ENCODE peak calls at places on chromosomes 5 and 9, in five cellular contexts. O, E, W, L and Z are unnamed samples.

GRCh38 chr5:81819556-81820314 is 68.8 kb upstream of the SSBP2 start:
- DNase-seq in O (no peak), E (no peak), W (no peak), L (peak; percentile 31), Z (no peak)

GRCh38 chr5:176697929-176698520 is 50.7 kb downstream of the TSPAN17 start:
- DNase-seq in O (no peak), E (no peak), W (no peak), L (no peak), Z (no peak)

GRCh38 chr9:125660557-125660956 is 46.5 kb downstream of the MAPKAP1 start:
- DNase-seq in O (no peak), E (no peak), W (no peak), L (no peak), Z (no peak)

GRCh38 chr9:98974994-98975712 is 31.4 kb downstream of the COL15A1 start:
- DNase-seq in O (peak; percentile 99), E (peak; percentile 55), W (no peak), L (peak; percentile 91), Z (peak; percentile 34)

GRCh38 chr9:137943655-137944054 is 66.1 kb downstream of the CACNA1B start:
- DNase-seq in O (no peak), E (no peak), W (no peak), L (no peak), Z (no peak)

GRCh38 chr5:172806897-172807672 is 27.0 kb upstream of the ERGIC1 start:
- DNase-seq in O (peak; percentile 67), E (no peak), W (peak; percentile 81), L (peak; percentile 88), Z (peak; percentile 80)

GRCh38 chr9:107251756-107252322 is 31.2 kb upstream of the RAD23B start:
- DNase-seq in O (no peak), E (no peak), W (no peak), L (no peak), Z (peak; percentile 97)

GRCh38 chr9:136617746-136618577 is 44.8 kb upstream of the EGFL7 start:
- DNase-seq in O (peak; percentile 46), E (no peak), W (no peak), L (no peak), Z (no peak)

GRCh38 chr5:65986796-65987195 is 60.4 kb downstream of the ERBIN start:
- DNase-seq in O (no peak), E (no peak), W (no peak), L (no peak), Z (no peak)

GRCh38 chr5:116444373-116445058 is 130.1 kb downstream of the SEMA6A start:
- DNase-seq in O (no peak), E (no peak), W (no peak), L (no peak), Z (no peak)

GRCh38 chr9:123225374-123225813 is 43.0 kb downstream of the STRBP start:
- DNase-seq in O (no peak), E (no peak), W (peak; percentile 81), L (no peak), Z (peak; percentile 29)

GRCh38 chr9:93678199-93679019 is 102.0 kb downstream of the PHF2 start:
- DNase-seq in O (peak; percentile 36), E (no peak), W (no peak), L (no peak), Z (no peak)

GRCh38 chr5:149576021-149576420 is 5.3 kb upstream of the ARHGEF37 start:
- DNase-seq in O (no peak), E (no peak), W (no peak), L (no peak), Z (no peak)

GRCh38 chr9:115063058-115063850 is 54.7 kb downstream of the TNC start:
- DNase-seq in O (no peak), E (no peak), W (no peak), L (no peak), Z (no peak)

GRCh38 chr5:124513216-124513615 is 233.2 kb downstream of the ZNF608 start:
- DNase-seq in O (no peak), E (no peak), W (no peak), L (no peak), Z (no peak)

GRCh38 chr5:50807661-50808060 is 141.2 kb downstream of the PARP8 start:
- DNase-seq in O (no peak), E (no peak), W (no peak), L (no peak), Z (no peak)

GRCh38 chr5:154646841-154647759 is 108.1 kb upstream of the LARP1 start:
- DNase-seq in O (peak; percentile 73), E (no peak), W (no peak), L (peak; percentile 74), Z (peak; percentile 83)

GRCh38 chr9:89916001-89916635 is 311.3 kb downstream of the GADD45G start:
- DNase-seq in O (no peak), E (no peak), W (no peak), L (no peak), Z (no peak)

GRCh38 chr5:81007637-81008027 is 47.5 kb downstream of the RASGRF2 start:
- DNase-seq in O (no peak), E (no peak), W (no peak), L (no peak), Z (no peak)

GRCh38 chr9:72255546-72255925 is 106.3 kb downstream of the GDA start:
- DNase-seq in O (no peak), E (no peak), W (no peak), L (no peak), Z (no peak)

GRCh38 chr5:73528248-73528647 is 30.0 kb downstream of the BTF3 start:
- DNase-seq in O (no peak), E (no peak), W (no peak), L (no peak), Z (no peak)
- TF ChIP-seq GABPA in O (no peak), E (no peak), W (no peak), L (no peak), Z (no peak)

DNA sequence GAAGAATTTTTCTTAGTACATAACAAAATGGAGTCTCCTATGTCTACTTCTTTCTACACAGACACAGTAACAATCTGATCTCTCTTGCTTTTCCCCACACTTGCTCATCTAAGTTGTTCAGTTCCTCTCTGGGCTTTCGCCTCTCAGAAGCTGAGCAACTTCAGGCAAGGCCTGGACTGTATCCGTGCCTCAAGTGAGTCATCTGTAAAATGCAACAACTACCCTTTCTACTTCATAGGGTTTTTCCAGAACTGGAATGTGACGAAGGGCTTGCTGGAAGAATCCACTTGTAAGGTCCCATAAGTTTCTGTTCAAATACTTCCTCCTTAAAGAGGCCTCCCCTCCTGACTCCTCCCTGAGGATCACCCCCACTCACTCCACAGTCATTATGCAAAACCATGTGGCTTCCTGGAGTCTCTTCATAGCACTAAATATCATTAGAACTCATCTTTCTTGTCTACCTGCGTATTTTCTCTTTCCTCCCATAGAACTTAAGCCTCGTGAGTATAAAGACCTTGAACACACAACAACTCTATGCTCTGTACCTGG is 17.5 kb upstream of the INSYN2B start:
- DNase-seq in O (no peak), E (no peak), W (no peak), L (no peak), Z (no peak)
- TF ChIP-seq GABPA in O (no peak), E (no peak), W (no peak), L (no peak), Z (no peak)

GRCh38 chr5:10601246-10602030 is 37.6 kb downstream of the ANKRD33B start:
- DNase-seq in O (no peak), E (no peak), W (no peak), L (peak; percentile 60), Z (peak; percentile 47)
- TF ChIP-seq GABPA in O (no peak), E (no peak), W (no peak), L (no peak), Z (no peak)

GRCh38 chr9:69785757-69786156 is 25.9 kb upstream of the PTAR1 start:
- DNase-seq in O (no peak), E (no peak), W (no peak), L (no peak), Z (no peak)
- TF ChIP-seq GABPA in O (no peak), E (no peak), W (no peak), L (no peak), Z (no peak)

DNA sequence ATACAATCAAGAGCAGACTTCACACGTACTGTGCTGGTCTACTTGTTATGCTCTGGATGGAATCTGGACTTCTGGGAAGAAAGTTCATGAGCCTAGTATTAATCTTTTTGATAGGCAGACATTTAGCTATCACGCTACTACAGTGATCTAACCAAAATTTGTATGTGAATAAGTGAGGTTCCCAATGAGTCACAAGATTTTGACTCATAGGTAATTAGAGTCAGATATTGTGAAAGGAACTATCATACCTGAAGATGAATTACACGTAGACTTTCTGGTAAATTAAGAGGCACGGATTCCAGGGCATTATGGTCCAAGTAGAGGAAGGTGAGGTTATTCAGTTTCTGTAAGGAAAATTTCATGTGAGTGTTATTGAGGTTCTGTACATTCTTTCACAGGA is 18.4 kb downstream of the OGN start:
- DNase-seq in O (no peak), E (no peak), W (no peak), L (no peak), Z (no peak)
- TF ChIP-seq GABPA in O (no peak), E (no peak), W (no peak), L (no peak), Z (no peak)

GRCh38 chr5:164422400-164422799 is 917.0 kb downstream of the MAT2B start:
- DNase-seq in O (peak; percentile 61), E (no peak), W (no peak), L (no peak), Z (peak; percentile 22)
- TF ChIP-seq GABPA in O (no peak), E (no peak), W (no peak), L (no peak), Z (no peak)

GRCh38 chr5:126594077-126594476 is 942 bp downstream of the ALDH7A1 start:
- DNase-seq in O (no peak), E (no peak), W (no peak), L (no peak), Z (no peak)
- TF ChIP-seq GABPA in O (no peak), E (no peak), W (no peak), L (no peak), Z (no peak)